ENCODE peak calls at places on chromosomes 12 and 14, in seven cellular contexts. One of them, this sample, is unnamed.

GRCh38 chr14:80491131-80491530 is 279.8 kb upstream of the DIO2 start:
- DNase-seq in tibial artery: peak; percentile 63
- DNase-seq in naive thymus-derived CD4-positive, alpha-beta T cell: no peak
- DNase-seq in pancreas: no peak
- DNase-seq in IMR-90: peak; percentile 65
- DNase-seq in SJSA1: no peak
- DNase-seq in effector memory CD4-positive, alpha-beta T cell: no peak
- DNase-seq in this sample: no peak

GRCh38 chr14:26960049-26960688 is 362.3 kb upstream of the NOVA1 start:
- DNase-seq in effector memory CD4-positive, alpha-beta T cell: no peak
- DNase-seq in SJSA1: no peak
- DNase-seq in pancreas: no peak
- DNase-seq in tibial artery: no peak
- DNase-seq in naive thymus-derived CD4-positive, alpha-beta T cell: no peak
- DNase-seq in IMR-90: no peak
- DNase-seq in this sample: no peak

GRCh38 chr12:65156366-65156831 is 13.0 kb upstream of the LEMD3 start:
- DNase-seq in IMR-90: peak; percentile 5
- DNase-seq in tibial artery: no peak
- DNase-seq in effector memory CD4-positive, alpha-beta T cell: no peak
- DNase-seq in SJSA1: no peak
- DNase-seq in naive thymus-derived CD4-positive, alpha-beta T cell: no peak
- DNase-seq in pancreas: no peak
- DNase-seq in this sample: no peak

GRCh38 chr14:100761481-100761880 is 34.8 kb downstream of the DLK1 start:
- DNase-seq in SJSA1: no peak
- DNase-seq in tibial artery: no peak
- DNase-seq in IMR-90: peak; percentile 91
- DNase-seq in naive thymus-derived CD4-positive, alpha-beta T cell: no peak
- DNase-seq in pancreas: no peak
- DNase-seq in effector memory CD4-positive, alpha-beta T cell: no peak
- DNase-seq in this sample: no peak

GRCh38 chr14:85853996-85854526 is 324.1 kb downstream of the FLRT2 start:
- DNase-seq in effector memory CD4-positive, alpha-beta T cell: no peak
- DNase-seq in IMR-90: no peak
- DNase-seq in tibial artery: no peak
- DNase-seq in SJSA1: no peak
- DNase-seq in pancreas: no peak
- DNase-seq in naive thymus-derived CD4-positive, alpha-beta T cell: no peak
- DNase-seq in this sample: no peak

GRCh38 chr14:88551936-88552565 is 2.8 kb downstream of the PTPN21 start:
- DNase-seq in pancreas: peak; percentile 30
- DNase-seq in naive thymus-derived CD4-positive, alpha-beta T cell: no peak
- DNase-seq in IMR-90: peak; percentile 19
- DNase-seq in SJSA1: no peak
- DNase-seq in effector memory CD4-positive, alpha-beta T cell: no peak
- DNase-seq in tibial artery: no peak
- DNase-seq in this sample: no peak

GRCh38 chr14:75804570-75805275 is 143.7 kb downstream of the TTLL5 start:
- DNase-seq in SJSA1: no peak
- DNase-seq in pancreas: no peak
- DNase-seq in naive thymus-derived CD4-positive, alpha-beta T cell: no peak
- DNase-seq in IMR-90: no peak
- DNase-seq in tibial artery: no peak
- DNase-seq in effector memory CD4-positive, alpha-beta T cell: no peak
- DNase-seq in this sample: no peak

GRCh38 chr12:94795520-94795919 is 145.2 kb upstream of the TMCC3 start:
- DNase-seq in effector memory CD4-positive, alpha-beta T cell: no peak
- DNase-seq in pancreas: no peak
- DNase-seq in naive thymus-derived CD4-positive, alpha-beta T cell: no peak
- DNase-seq in tibial artery: no peak
- DNase-seq in IMR-90: peak; percentile 53
- DNase-seq in SJSA1: peak; percentile 47
- DNase-seq in this sample: no peak

GRCh38 chr14:77083082-77083481 is 15.0 kb upstream of the CIPC start:
- DNase-seq in SJSA1: no peak
- DNase-seq in effector memory CD4-positive, alpha-beta T cell: no peak
- DNase-seq in pancreas: no peak
- DNase-seq in naive thymus-derived CD4-positive, alpha-beta T cell: no peak
- DNase-seq in IMR-90: no peak
- DNase-seq in tibial artery: no peak
- DNase-seq in this sample: no peak

GRCh38 chr12:131599214-131600159 is 111.4 kb upstream of the SFSWAP start:
- DNase-seq in pancreas: no peak
- DNase-seq in naive thymus-derived CD4-positive, alpha-beta T cell: no peak
- DNase-seq in tibial artery: no peak
- DNase-seq in IMR-90: no peak
- DNase-seq in SJSA1: no peak
- DNase-seq in effector memory CD4-positive, alpha-beta T cell: no peak
- DNase-seq in this sample: no peak

GRCh38 chr12:94802796-94803195 is 152.4 kb upstream of the TMCC3 start:
- DNase-seq in naive thymus-derived CD4-positive, alpha-beta T cell: no peak
- DNase-seq in tibial artery: no peak
- DNase-seq in IMR-90: no peak
- DNase-seq in pancreas: no peak
- DNase-seq in SJSA1: no peak
- DNase-seq in effector memory CD4-positive, alpha-beta T cell: no peak
- DNase-seq in this sample: no peak

GRCh38 chr12:116319851-116320621 is 42.5 kb upstream of the MED13L start:
- DNase-seq in naive thymus-derived CD4-positive, alpha-beta T cell: no peak
- DNase-seq in IMR-90: peak; percentile 96
- DNase-seq in tibial artery: peak; percentile 86
- DNase-seq in effector memory CD4-positive, alpha-beta T cell: no peak
- DNase-seq in pancreas: peak; percentile 38
- DNase-seq in SJSA1: peak; percentile 47
- DNase-seq in this sample: no peak

GRCh38 chr12:125193798-125194562 is 128.7 kb downstream of the AACS start:
- DNase-seq in naive thymus-derived CD4-positive, alpha-beta T cell: no peak
- DNase-seq in pancreas: no peak
- DNase-seq in effector memory CD4-positive, alpha-beta T cell: no peak
- DNase-seq in IMR-90: peak; percentile 24
- DNase-seq in tibial artery: no peak
- DNase-seq in SJSA1: no peak
- DNase-seq in this sample: no peak

GRCh38 chr14:68627868-68628604 is 164.8 kb downstream of the ZFP36L1 start:
- DNase-seq in SJSA1: no peak
- DNase-seq in naive thymus-derived CD4-positive, alpha-beta T cell: peak; percentile 49
- DNase-seq in pancreas: peak; percentile 73
- DNase-seq in effector memory CD4-positive, alpha-beta T cell: peak; percentile 43
- DNase-seq in tibial artery: no peak
- DNase-seq in IMR-90: no peak
- DNase-seq in this sample: peak; percentile 53

GRCh38 chr14:46259536-46259935 is 392.0 kb downstream of the RPL10L start:
- DNase-seq in SJSA1: no peak
- DNase-seq in pancreas: no peak
- DNase-seq in IMR-90: no peak
- DNase-seq in naive thymus-derived CD4-positive, alpha-beta T cell: no peak
- DNase-seq in effector memory CD4-positive, alpha-beta T cell: no peak
- DNase-seq in tibial artery: no peak
- DNase-seq in this sample: no peak

GRCh38 chr12:39620664-39621658 is 1.4 kb upstream of the ABCD2 start:
- DNase-seq in SJSA1: no peak
- DNase-seq in pancreas: no peak
- DNase-seq in effector memory CD4-positive, alpha-beta T cell: peak; percentile 23
- DNase-seq in IMR-90: no peak
- DNase-seq in tibial artery: no peak
- DNase-seq in naive thymus-derived CD4-positive, alpha-beta T cell: no peak
- DNase-seq in this sample: peak; percentile 18

GRCh38 chr12:12736759-12737676 is 19.9 kb downstream of the CDKN1B start:
- DNase-seq in effector memory CD4-positive, alpha-beta T cell: no peak
- DNase-seq in pancreas: no peak
- DNase-seq in SJSA1: peak; percentile 66
- DNase-seq in naive thymus-derived CD4-positive, alpha-beta T cell: no peak
- DNase-seq in IMR-90: peak; percentile 85
- DNase-seq in tibial artery: peak; percentile 34
- DNase-seq in this sample: no peak

GRCh38 chr12:119715268-119715620 is 47.3 kb downstream of the PRKAB1 start:
- DNase-seq in naive thymus-derived CD4-positive, alpha-beta T cell: no peak
- DNase-seq in effector memory CD4-positive, alpha-beta T cell: no peak
- DNase-seq in tibial artery: no peak
- DNase-seq in pancreas: no peak
- DNase-seq in SJSA1: no peak
- DNase-seq in IMR-90: peak; percentile 7
- DNase-seq in this sample: no peak

GRCh38 chr12:109811624-109811995 is 21.6 kb downstream of the TRPV4 start:
- DNase-seq in naive thymus-derived CD4-positive, alpha-beta T cell: no peak
- DNase-seq in IMR-90: no peak
- DNase-seq in tibial artery: no peak
- DNase-seq in pancreas: no peak
- DNase-seq in SJSA1: no peak
- DNase-seq in effector memory CD4-positive, alpha-beta T cell: no peak
- DNase-seq in this sample: no peak

GRCh38 chr12:44774815-44775411 is 101.2 kb downstream of the NELL2 start:
- DNase-seq in IMR-90: peak; percentile 1
- DNase-seq in naive thymus-derived CD4-positive, alpha-beta T cell: peak; percentile 18
- DNase-seq in tibial artery: no peak
- DNase-seq in SJSA1: peak; percentile 40
- DNase-seq in pancreas: peak; percentile 18
- DNase-seq in effector memory CD4-positive, alpha-beta T cell: peak; percentile 41
- DNase-seq in this sample: peak; percentile 38

GRCh38 chr14:102824832-102825231 is 47.6 kb downstream of the TRAF3 start:
- DNase-seq in pancreas: no peak
- DNase-seq in IMR-90: peak; percentile 86
- DNase-seq in SJSA1: no peak
- DNase-seq in effector memory CD4-positive, alpha-beta T cell: no peak
- DNase-seq in tibial artery: no peak
- DNase-seq in naive thymus-derived CD4-positive, alpha-beta T cell: no peak
- DNase-seq in this sample: no peak

GRCh38 chr12:18749381-18749957 is 11.6 kb downstream of the CAPZA3 start:
- DNase-seq in tibial artery: no peak
- DNase-seq in pancreas: no peak
- DNase-seq in SJSA1: no peak
- DNase-seq in naive thymus-derived CD4-positive, alpha-beta T cell: no peak
- DNase-seq in effector memory CD4-positive, alpha-beta T cell: no peak
- DNase-seq in IMR-90: no peak
- DNase-seq in this sample: no peak

GRCh38 chr14:101586531-101587402 is 25.5 kb downstream of the DIO3 start:
- DNase-seq in IMR-90: no peak
- DNase-seq in effector memory CD4-positive, alpha-beta T cell: no peak
- DNase-seq in naive thymus-derived CD4-positive, alpha-beta T cell: no peak
- DNase-seq in SJSA1: no peak
- DNase-seq in pancreas: no peak
- DNase-seq in tibial artery: no peak
- DNase-seq in this sample: no peak

GRCh38 chr12:30630378-30631285 is 65.0 kb downstream of the IPO8 start:
- DNase-seq in pancreas: no peak
- DNase-seq in naive thymus-derived CD4-positive, alpha-beta T cell: no peak
- DNase-seq in tibial artery: no peak
- DNase-seq in effector memory CD4-positive, alpha-beta T cell: no peak
- DNase-seq in IMR-90: no peak
- DNase-seq in SJSA1: no peak
- DNase-seq in this sample: no peak

DNA sequence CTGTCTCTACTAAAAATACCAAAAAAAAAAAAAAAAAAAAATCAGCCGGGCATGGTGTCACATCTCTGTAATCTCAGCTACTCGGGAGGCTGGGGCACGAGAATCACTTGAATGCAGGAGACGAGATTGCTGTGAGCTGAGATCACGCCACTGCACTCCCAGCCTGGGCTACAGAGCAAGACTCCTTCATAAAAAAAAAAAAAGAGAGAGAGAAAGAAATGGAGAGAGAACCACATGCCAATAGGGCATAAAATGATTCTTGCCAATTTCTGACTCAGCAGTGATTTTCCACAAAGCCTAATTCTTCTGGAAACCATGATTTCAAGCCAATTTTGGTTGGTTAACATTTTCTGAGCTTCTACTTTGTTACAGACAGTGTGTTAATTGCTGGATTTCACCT is 250.4 kb upstream of the SEL1L start:
- DNase-seq in pancreas: no peak
- DNase-seq in IMR-90: no peak
- DNase-seq in SJSA1: no peak
- DNase-seq in tibial artery: peak; percentile 31
- DNase-seq in naive thymus-derived CD4-positive, alpha-beta T cell: no peak
- DNase-seq in effector memory CD4-positive, alpha-beta T cell: no peak
- DNase-seq in this sample: no peak
- H3K9me3 ChIP-seq in pancreas: no peaks in the 10 kb centered on the region
- H3K9me3 ChIP-seq in IMR-90: peaks cover 4% of the 10 kb centered on the region
- H3K9me3 ChIP-seq in SJSA1: no peaks in the 10 kb centered on the region
- H3K9me3 ChIP-seq in tibial artery: no peaks in the 10 kb centered on the region
- H3K9me3 ChIP-seq in naive thymus-derived CD4-positive, alpha-beta T cell: no peaks in the 10 kb centered on the region
- H3K9me3 ChIP-seq in effector memory CD4-positive, alpha-beta T cell: no peaks in the 10 kb centered on the region
- H3K9me3 ChIP-seq in this sample: no peaks in the 10 kb centered on the region

GRCh38 chr12:34306133-34306830 is 284.0 kb downstream of the ALG10 start:
- DNase-seq in IMR-90: no peak
- DNase-seq in pancreas: no peak
- DNase-seq in SJSA1: no peak
- DNase-seq in naive thymus-derived CD4-positive, alpha-beta T cell: no peak
- DNase-seq in tibial artery: no peak
- DNase-seq in effector memory CD4-positive, alpha-beta T cell: no peak
- DNase-seq in this sample: no peak

GRCh38 chr12:34311337-34311736 is 289.0 kb downstream of the ALG10 start:
- DNase-seq in effector memory CD4-positive, alpha-beta T cell: no peak
- DNase-seq in SJSA1: no peak
- DNase-seq in pancreas: no peak
- DNase-seq in tibial artery: no peak
- DNase-seq in IMR-90: no peak
- DNase-seq in naive thymus-derived CD4-positive, alpha-beta T cell: no peak
- DNase-seq in this sample: no peak
- H3K9me3 ChIP-seq in effector memory CD4-positive, alpha-beta T cell: peaks cover 2% of the 10 kb centered on the region
- H3K9me3 ChIP-seq in SJSA1: peaks cover 6% of the 10 kb centered on the region
- H3K9me3 ChIP-seq in pancreas: no peaks in the 10 kb centered on the region
- H3K9me3 ChIP-seq in tibial artery: peaks cover 37% of the 10 kb centered on the region
- H3K9me3 ChIP-seq in IMR-90: peaks cover 67% of the 10 kb centered on the region
- H3K9me3 ChIP-seq in naive thymus-derived CD4-positive, alpha-beta T cell: no peaks in the 10 kb centered on the region
- H3K9me3 ChIP-seq in this sample: no peaks in the 10 kb centered on the region

DNA sequence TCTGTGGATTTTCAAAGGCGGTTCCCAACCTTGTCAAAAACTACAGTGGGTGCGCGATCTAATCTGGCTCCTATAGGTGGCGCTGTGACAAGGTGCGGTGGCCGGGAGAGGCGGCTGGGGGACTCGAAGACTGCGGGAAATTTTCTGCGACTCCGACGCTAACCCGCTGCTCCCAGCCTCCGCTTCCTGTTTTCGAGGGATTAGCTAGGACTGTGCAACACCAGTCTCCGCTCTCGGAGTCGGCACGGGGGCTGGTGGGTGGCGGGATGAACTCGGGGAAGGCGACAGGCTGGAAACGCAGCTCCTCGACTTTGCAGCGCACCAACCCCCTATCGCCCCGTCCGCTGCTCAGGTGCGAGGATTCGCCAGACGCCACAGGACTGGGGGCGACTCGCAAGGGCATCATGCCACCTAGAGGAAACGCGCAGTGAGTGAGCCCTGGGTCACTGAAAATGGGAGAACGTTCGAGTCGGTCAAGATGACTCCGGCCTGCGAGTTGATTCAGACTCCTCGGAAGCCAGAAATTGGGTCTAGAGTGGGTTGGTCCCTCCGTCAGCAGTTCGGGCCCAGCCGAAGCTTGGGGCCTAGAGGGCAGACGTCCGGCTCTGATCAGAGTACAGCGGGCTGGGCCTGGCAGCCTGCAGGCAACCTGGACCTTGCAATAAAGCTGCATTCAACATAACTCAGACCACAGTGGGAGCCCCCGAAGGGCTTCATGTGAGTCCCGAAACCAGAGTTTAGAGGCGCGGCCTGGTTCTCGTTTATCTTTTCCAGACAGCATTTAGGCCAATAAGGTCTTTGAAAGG is 5.5 kb upstream of the PAX9 start:
- DNase-seq in effector memory CD4-positive, alpha-beta T cell: no peak
- DNase-seq in tibial artery: no peak
- DNase-seq in pancreas: no peak
- DNase-seq in SJSA1: no peak
- DNase-seq in IMR-90: no peak
- DNase-seq in naive thymus-derived CD4-positive, alpha-beta T cell: no peak
- DNase-seq in this sample: no peak
- H3K9me3 ChIP-seq in effector memory CD4-positive, alpha-beta T cell: no peaks in the 10 kb centered on the region
- H3K9me3 ChIP-seq in tibial artery: no peaks in the 10 kb centered on the region
- H3K9me3 ChIP-seq in pancreas: no peaks in the 10 kb centered on the region
- H3K9me3 ChIP-seq in SJSA1: no peaks in the 10 kb centered on the region
- H3K9me3 ChIP-seq in IMR-90: peaks cover 7% of the 10 kb centered on the region
- H3K9me3 ChIP-seq in naive thymus-derived CD4-positive, alpha-beta T cell: no peaks in the 10 kb centered on the region
- H3K9me3 ChIP-seq in this sample: peaks cover 8% of the 10 kb centered on the region

GRCh38 chr12:34210689-34211530 is 188.6 kb downstream of the ALG10 start:
- DNase-seq in naive thymus-derived CD4-positive, alpha-beta T cell: no peak
- DNase-seq in pancreas: no peak
- DNase-seq in SJSA1: no peak
- DNase-seq in IMR-90: no peak
- DNase-seq in tibial artery: no peak
- DNase-seq in effector memory CD4-positive, alpha-beta T cell: no peak
- DNase-seq in this sample: no peak
- H3K9me3 ChIP-seq in naive thymus-derived CD4-positive, alpha-beta T cell: no peaks in the 10 kb centered on the region
- H3K9me3 ChIP-seq in pancreas: no peaks in the 10 kb centered on the region
- H3K9me3 ChIP-seq in SJSA1: no peaks in the 10 kb centered on the region
- H3K9me3 ChIP-seq in IMR-90: peaks cover 58% of the 10 kb centered on the region
- H3K9me3 ChIP-seq in tibial artery: peaks cover 9% of the 10 kb centered on the region
- H3K9me3 ChIP-seq in effector memory CD4-positive, alpha-beta T cell: no peaks in the 10 kb centered on the region
- H3K9me3 ChIP-seq in this sample: no peaks in the 10 kb centered on the region